ENCODE peak calls at places on chromosome 2, in five cellular contexts. K, Y, I, X and L are unnamed samples.
A peak's percentile ranks its signal among the peaks of the same experiment; 100 is the strongest.

GRCh38 chr2:161136696-161137324 is 23.4 kb upstream of the TANK start:
- DNase-seq in I (no peak), K (no peak), Y (no peak), X (peak; percentile 87), L (no peak)

GRCh38 chr2:54574107-54574859 is 118.2 kb downstream of the SPTBN1 start:
- DNase-seq in K (no peak), Y (no peak), X (peak; percentile 86), I (peak; percentile 88), L (no peak)

GRCh38 chr2:205868773-205869333 is 186.6 kb downstream of the NRP2 start:
- DNase-seq in X (no peak), Y (no peak), I (no peak), K (no peak), L (no peak)

GRCh38 chr2:42999391-42999811 is 207.0 kb upstream of the HAAO start:
- DNase-seq in K (no peak), Y (no peak), X (no peak), I (peak; percentile 53), L (no peak)

GRCh38 chr2:156648522-156648921 is 212.3 kb downstream of the GPD2 start:
- DNase-seq in X (no peak), K (no peak), I (no peak), Y (no peak), L (no peak)

GRCh38 chr2:179925713-179926112 is 64.3 kb upstream of the ZNF385B start:
- DNase-seq in Y (no peak), K (no peak), X (no peak), I (no peak), L (no peak)

GRCh38 chr2:197205590-197206215 is 104.9 kb downstream of the ANKRD44 start:
- DNase-seq in Y (no peak), X (peak; percentile 56), K (no peak), I (no peak), L (no peak)

GRCh38 chr2:10222-10875 is 36.0 kb downstream of the FAM110C start:
- DNase-seq in Y (no peak), I (no peak), K (no peak), X (no peak), L (no peak)

GRCh38 chr2:7745369-7745768 is 828.2 kb downstream of the RNF144A start:
- DNase-seq in X (no peak), I (no peak), K (no peak), Y (no peak), L (no peak)

GRCh38 chr2:5007596-5007995 is 684.6 kb upstream of the SOX11 start:
- DNase-seq in Y (no peak), K (no peak), X (no peak), I (no peak), L (no peak)

GRCh38 chr2:68423966-68424650 is 43.0 kb downstream of the FBXO48 start:
- DNase-seq in X (peak; percentile 98), Y (no peak), K (no peak), I (no peak), L (no peak)

GRCh38 chr2:178914259-178914849 is 107.1 kb upstream of the TTN start:
- DNase-seq in X (peak; percentile 39), K (peak; percentile 64), I (peak; percentile 76), Y (peak; percentile 71), L (peak; percentile 71)

GRCh38 chr2:99806758-99807157 is 316.9 kb upstream of the REV1 start:
- DNase-seq in I (peak; percentile 14), K (no peak), Y (no peak), X (no peak), L (no peak)

GRCh38 chr2:119678021-119678656 is 862 bp upstream of the TMEM177 start:
- DNase-seq in Y (no peak), K (no peak), X (no peak), I (peak; percentile 70), L (no peak)

GRCh38 chr2:131404794-131405193 is 40.8 kb upstream of the RAB6D start:
- DNase-seq in K (no peak), Y (no peak), X (no peak), I (no peak), L (no peak)

GRCh38 chr2:126781806-126782205 is 116.9 kb upstream of the TEX51 start:
- DNase-seq in X (no peak), I (no peak), Y (no peak), K (no peak), L (no peak)

GRCh38 chr2:143885461-143885860 is 634.5 kb downstream of the ZEB2 start:
- DNase-seq in I (no peak), K (no peak), Y (no peak), X (no peak), L (no peak)

GRCh38 chr2:133504566-133505505 is 63.4 kb downstream of the NCKAP5 start:
- DNase-seq in X (no peak), I (no peak), K (no peak), Y (no peak), L (no peak)
- TF ChIP-seq SUZ12 in X (no peak), I (no peak), K (no peak), Y (no peak), L (no peak)

GRCh38 chr2:208031608-208032019 is 6.3 kb upstream of the PLEKHM3 start:
- DNase-seq in Y (no peak), K (no peak), I (peak; percentile 92), X (no peak), L (no peak)

GRCh38 chr2:208020253-208020652 is 5.1 kb downstream of the PLEKHM3 start:
- DNase-seq in I (no peak), Y (no peak), X (no peak), K (no peak), L (no peak)

GRCh38 chr2:208025037-208025813 is at the start of gene PLEKHM3:
- DNase-seq in X (no peak), I (peak; percentile 75), K (no peak), Y (peak; percentile 84), L (peak; percentile 78)

DNA sequence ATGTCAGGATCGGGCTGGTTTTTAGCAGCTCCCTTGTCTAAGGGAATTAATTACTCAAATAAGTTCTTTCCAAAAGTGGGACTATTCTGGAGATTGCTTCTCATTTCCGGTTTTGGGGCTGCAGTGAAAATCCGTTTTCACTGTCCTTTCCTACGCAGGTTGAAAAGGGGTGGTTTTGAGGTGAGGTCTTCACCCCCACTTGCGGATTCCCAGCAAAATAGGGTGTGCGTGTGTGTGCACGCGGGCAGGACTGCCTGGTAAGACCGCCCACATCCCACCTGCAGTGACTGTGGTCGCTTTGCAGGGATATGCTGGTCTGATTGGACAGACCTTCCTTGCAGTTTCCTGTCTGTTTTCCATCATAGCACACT is 472 bp upstream of the PLEKHM3 start:
- DNase-seq in K (no peak), Y (no peak), I (no peak), X (no peak), L (peak; percentile 19)
- TF ChIP-seq SUZ12 in K (no peak), Y (no peak), I (no peak), X (no peak), L (no peak)

DNA sequence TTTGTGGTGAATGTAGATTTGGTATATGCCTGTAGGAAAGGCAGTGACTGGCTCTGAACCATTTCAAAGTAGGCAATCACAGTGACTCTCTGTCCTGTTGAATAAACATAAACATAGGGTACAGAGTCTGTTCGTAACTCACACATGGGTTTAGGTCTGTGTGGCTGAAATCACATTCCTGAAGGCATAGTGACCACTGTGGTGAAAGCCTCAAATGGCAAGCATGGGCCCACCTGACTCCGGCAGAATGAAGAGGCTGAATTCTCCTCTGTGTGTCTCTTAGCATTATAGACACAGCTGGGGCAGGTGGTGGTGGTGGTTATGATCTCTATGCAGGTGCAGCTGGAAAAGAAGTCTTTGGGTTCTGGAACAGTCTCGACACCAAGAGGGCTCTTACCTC is 61.2 kb downstream of the ITGA6 start:
- DNase-seq in K (no peak), X (no peak), Y (no peak), I (peak; percentile 70), L (no peak)
- TF ChIP-seq SUZ12 in K (no peak), X (no peak), Y (no peak), I (no peak), L (no peak)

GRCh38 chr2:232988444-232988843 is 24.6 kb downstream of the NGEF start:
- DNase-seq in K (peak; percentile 44), Y (no peak), I (peak; percentile 87), X (no peak), L (no peak)
- TF ChIP-seq SUZ12 in K (no peak), Y (no peak), I (no peak), X (no peak), L (no peak)

DNA sequence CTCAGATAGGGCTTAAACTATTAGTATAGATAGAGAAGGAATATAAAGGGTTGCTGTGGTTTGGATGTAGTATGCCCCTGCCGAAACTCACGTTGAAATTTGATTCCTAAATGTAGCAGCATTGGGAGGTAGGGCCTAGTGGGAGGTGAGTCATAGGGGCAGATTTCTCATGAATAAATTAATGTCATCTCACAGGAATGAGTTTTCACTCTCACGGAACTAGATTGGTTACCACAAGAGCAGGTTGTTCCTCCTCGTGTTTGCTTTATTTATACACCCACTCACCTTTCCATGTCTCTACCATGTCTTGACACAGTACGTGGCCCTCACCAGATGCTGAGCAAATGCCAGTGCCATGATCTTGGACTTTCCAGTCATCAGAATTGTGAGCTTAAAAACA is 218.2 kb downstream of the RBM43 start:
- DNase-seq in I (no peak), K (no peak), X (no peak), Y (no peak), L (peak; percentile 20)
- TF ChIP-seq SUZ12 in I (no peak), K (no peak), X (no peak), Y (no peak), L (no peak)

GRCh38 chr2:120692691-120693090 is 43.0 kb upstream of the GLI2 start:
- DNase-seq in I (no peak), K (no peak), X (no peak), Y (no peak), L (no peak)
- TF ChIP-seq SUZ12 in I (no peak), K (no peak), X (no peak), Y (no peak), L (no peak)

GRCh38 chr2:218732052-218732760 is 21.6 kb downstream of the TTLL4 start:
- DNase-seq in I (peak; percentile 35), X (no peak), K (no peak), Y (no peak), L (no peak)

GRCh38 chr2:218732761-218733158 is 22.1 kb downstream of the TTLL4 start:
- DNase-seq in K (no peak), X (no peak), Y (no peak), I (no peak), L (no peak)

GRCh38 chr2:218726004-218726574 is 15.5 kb downstream of the TTLL4 start:
- DNase-seq in Y (no peak), I (no peak), X (no peak), K (no peak), L (no peak)

GRCh38 chr2:218722876-218723477 is 12.3 kb downstream of the TTLL4 start:
- DNase-seq in X (no peak), K (no peak), I (no peak), Y (no peak), L (no peak)

DNA sequence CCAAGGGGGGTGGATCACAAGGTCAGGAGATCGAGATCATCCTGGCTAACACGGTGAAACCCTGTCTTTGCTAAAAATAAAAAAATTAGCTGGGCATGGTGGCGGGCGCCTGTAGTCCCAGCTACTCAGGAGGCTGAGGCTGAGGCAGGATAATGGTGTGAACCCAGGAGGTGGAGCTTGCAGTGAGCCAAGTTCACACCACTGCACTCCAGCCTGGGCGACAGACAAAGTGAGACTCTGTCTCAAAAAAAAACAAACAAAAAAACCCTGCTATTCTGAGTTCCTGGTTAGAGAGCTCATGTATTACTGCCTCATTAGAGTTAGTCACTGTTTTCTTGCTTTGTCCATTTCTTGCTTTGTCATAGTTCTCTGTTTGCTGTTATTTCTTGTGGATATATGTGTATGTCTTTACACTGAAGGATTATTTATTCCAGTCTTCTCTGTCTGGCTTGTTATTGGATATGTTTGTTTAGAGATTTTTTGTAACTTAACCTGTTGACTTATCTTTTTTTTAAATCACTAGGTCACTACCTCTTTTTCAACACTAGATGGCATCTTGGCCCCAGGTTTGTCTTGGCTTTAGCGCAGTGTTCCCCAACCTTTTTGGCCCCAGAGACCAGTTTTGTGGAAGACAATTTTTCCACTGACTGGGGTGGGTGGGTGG is 17.0 kb downstream of the TTLL4 start:
- DNase-seq in Y (no peak), I (peak; percentile 66), X (no peak), K (no peak), L (no peak)
- TF ChIP-seq SUZ12 in Y (no peak), I (no peak), X (no peak), K (no peak), L (no peak)